ENCODE peak calls at places on chromosomes 16 and 17, in six cellular contexts. W is NCI-H774; C is PC-9; T is left colon; G is HTR-8/SVneo; Q is stimulated activated CD4-positive, alpha-beta T cell treated with anti-CD3 and anti-CD28 coated beads, Interleukin-15, amount 100 ng/mL, for 24 hours. D is an unnamed sample.

GRCh38 chr17:75783803-75784472 is 668 bp upstream of the UNK start:
- DNase-seq in G (no peak), C (no peak), W (peak), Q (no peak), T (peak), D (no peak)

GRCh38 chr16:79169239-79169638 is 431.3 kb downstream of the MAF start:
- DNase-seq in G (no peak), Q (no peak), W (no peak), C (no peak), T (peak), D (peak)

GRCh38 chr16:72909196-72909595 is 138.7 kb downstream of the ZFHX3 start:
- DNase-seq in Q (no peak), C (no peak), G (no peak), W (no peak), T (no peak), D (no peak)

GRCh38 chr17:9360610-9361571 is 214.7 kb downstream of the STX8 start:
- DNase-seq in T (no peak), G (peak), C (no peak), Q (no peak), W (no peak), D (peak)

GRCh38 chr17:76054112-76054476 is 18.2 kb downstream of the SRP68 start:
- DNase-seq in T (no peak), G (no peak), C (peak), W (no peak), Q (no peak), D (no peak)

GRCh38 chr17:5500804-5501391 is 14.5 kb downstream of the MIS12 start:
- DNase-seq in C (no peak), W (peak), Q (peak), G (peak), T (peak), D (peak)

GRCh38 chr16:84684592-84684965 is 15.2 kb upstream of the USP10 start:
- DNase-seq in Q (no peak), G (no peak), W (no peak), C (no peak), T (no peak), D (no peak)

GRCh38 chr17:48389903-48390302 is 40.1 kb downstream of the SKAP1 start:
- DNase-seq in W (no peak), G (no peak), C (no peak), Q (no peak), T (no peak), D (no peak)

GRCh38 chr16:9119795-9120194 is 28.4 kb downstream of the HAPSTR1 start:
- DNase-seq in C (no peak), T (no peak), G (no peak), Q (no peak), W (no peak), D (no peak)

GRCh38 chr17:44830359-44831269 is 527 bp upstream of the GJC1 start:
- DNase-seq in C (no peak), W (no peak), T (peak), G (peak), Q (peak), D (peak)

GRCh38 chr16:9706217-9706616 is 476.0 kb downstream of the GRIN2A start:
- DNase-seq in C (no peak), Q (no peak), W (no peak), T (no peak), G (no peak), D (no peak)

GRCh38 chr16:89320717-89321501 is 103.4 kb downstream of the ZNF778 start:
- DNase-seq in T (peak), C (peak), W (no peak), Q (no peak), G (no peak), D (no peak)

GRCh38 chr17:65305778-65306177 is 168.6 kb downstream of the RGS9 start:
- DNase-seq in Q (no peak), T (no peak), C (no peak), G (no peak), W (no peak), D (no peak)

GRCh38 chr16:19874816-19875546 is 9.7 kb downstream of the GPRC5B start:
- DNase-seq in C (no peak), W (peak), T (no peak), Q (no peak), G (no peak), D (no peak)

GRCh38 chr17:309361-309888 is 43.2 kb downstream of the RPH3AL start:
- DNase-seq in G (no peak), Q (peak), C (peak), W (no peak), T (no peak), D (no peak)

GRCh38 chr16:88926374-88926990 is 50.5 kb downstream of the CBFA2T3 start:
- DNase-seq in C (peak), W (no peak), G (no peak), T (no peak), Q (no peak), D (no peak)

GRCh38 chr16:85227924-85228462 is 115.7 kb upstream of the CIBAR2 start:
- DNase-seq in W (no peak), Q (no peak), T (no peak), C (no peak), G (peak), D (no peak)

GRCh38 chr16:67237396-67238277 is 9.6 kb downstream of the FHOD1 start:
- DNase-seq in C (no peak), T (no peak), W (no peak), Q (no peak), G (no peak), D (no peak)

GRCh38 chr17:64777413-64778101 is 115.5 kb upstream of the SMURF2 start:
- DNase-seq in T (peak), C (no peak), Q (no peak), W (peak), G (no peak), D (no peak)

GRCh38 chr17:82269138-82269881 is 4.2 kb downstream of the CSNK1D start:
- DNase-seq in G (no peak), T (peak), C (no peak), Q (no peak), W (no peak), D (no peak)

GRCh38 chr17:37848690-37849616 is 75.3 kb upstream of the TBC1D3K start:
- DNase-seq in T (no peak), G (peak), C (peak), W (no peak), Q (peak), D (peak)

GRCh38 chr17:74928786-74929185 is 4.7 kb downstream of the OTOP2 start:
- DNase-seq in C (no peak), T (no peak), W (no peak), G (no peak), Q (no peak), D (no peak)

GRCh38 chr17:42288985-42289862 is 926 bp downstream of the STAT5A start:
- DNase-seq in T (peak), W (peak), C (no peak), Q (peak), G (no peak), D (no peak)

GRCh38 chr16:75073551-75074414 is 42.8 kb downstream of the LDHD start:
- DNase-seq in G (no peak), C (no peak), Q (no peak), W (no peak), T (no peak), D (no peak)

GRCh38 chr16:85387731-85388295 is 225.3 kb upstream of the GSE1 start:
- DNase-seq in Q (no peak), T (no peak), C (no peak), G (no peak), W (no peak), D (no peak)

GRCh38 chr16:31401436-31401835 is 8.3 kb downstream of the ITGAD start:
- DNase-seq in C (no peak), T (no peak), W (no peak), G (no peak), Q (no peak), D (no peak)

GRCh38 chr16:84530590-84530989 is 26.1 kb upstream of the MEAK7 start:
- DNase-seq in G (no peak), W (no peak), Q (no peak), C (no peak), T (no peak), D (no peak)

GRCh38 chr17:76087531-76087930 is 8.5 kb downstream of the ZACN start:
- DNase-seq in T (no peak), G (no peak), Q (no peak), W (no peak), C (no peak), D (no peak)

GRCh38 chr17:80363120-80363515 is 51.8 kb upstream of the ENDOV start:
- DNase-seq in Q (no peak), W (no peak), G (no peak), C (no peak), T (no peak), D (no peak)

GRCh38 chr17:70905796-70906195 is 736.5 kb downstream of the KCNJ2 start:
- DNase-seq in Q (no peak), G (peak), T (peak), C (no peak), W (no peak), D (peak)

GRCh38 chr17:31744541-31744951 is 114.5 kb downstream of the COPRS start:
- DNase-seq in C (no peak), W (no peak), Q (no peak), G (no peak), T (no peak), D (peak)

GRCh38 chr16:68332411-68333121 is 21.7 kb downstream of the PRMT7 start:
- DNase-seq in Q (no peak), G (no peak), T (peak), W (no peak), C (no peak), D (no peak)

GRCh38 chr17:880074-880870 is 98.1 kb downstream of the MRM3 start:
- DNase-seq in C (no peak), W (no peak), Q (no peak), G (no peak), T (no peak), D (peak)

D was measured in foreskin melanocyte.